ENCODE peak calls at places on chromosome 14, in ten cellular contexts. P is cardiac muscle cell; I is stimulated activated CD4-positive, alpha-beta T cell treated with anti-CD3 and anti-CD28 coated beads, Interleukin-4, amount 100 ng/mL, for 4 hours; G is right cardiac atrium; C is sigmoid colon; X is GM23248; S is CD4-positive, alpha-beta T cell; D is fibroblast of the aortic adventitia; T is COR-L47; K is activated gamma-delta T cell treated with Interleukin-2 at 50 U/mL for 16 hours. Z is an unnamed sample.

GRCh38 chr14:57212919-57213318 is 55.8 kb downstream of the EXOC5 start:
- DNase-seq in P (no peak), I (no peak), G (no peak), C (no peak), X (no peak), S (no peak), D (no peak), T (no peak), K (no peak), Z (no peak)

GRCh38 chr14:24959791-24960331 is 90.1 kb downstream of the STXBP6 start:
- DNase-seq in P (no peak), I (no peak), G (no peak), C (no peak), X (no peak), S (no peak), D (peak), T (no peak), K (no peak), Z (no peak)

GRCh38 chr14:91890291-91890749 is 23.0 kb upstream of the TC2N start:
- DNase-seq in P (peak), I (no peak), G (peak), C (peak), X (no peak), S (no peak), D (peak), T (no peak), K (no peak), Z (peak)

GRCh38 chr14:25394356-25394755 is 344.4 kb upstream of the STXBP6 start:
- DNase-seq in P (no peak), I (no peak), G (peak), C (no peak), X (no peak), S (no peak), D (no peak), T (peak), K (no peak), Z (no peak)

GRCh38 chr14:44529026-44529425 is 21.9 kb upstream of the FSCB start:
- DNase-seq in P (peak), I (no peak), G (no peak), C (no peak), X (no peak), S (no peak), D (peak), T (no peak), K (no peak), Z (no peak)

GRCh38 chr14:24196071-24197061 is 1.1 kb upstream of the TM9SF1 start:
- DNase-seq in P (peak), I (no peak), G (no peak), C (no peak), X (peak), S (no peak), D (peak), T (no peak), K (no peak), Z (no peak)

GRCh38 chr14:64703393-64704144 is 655 bp upstream of the PLEKHG3 start:
- DNase-seq in P (peak), I (no peak), G (no peak), C (peak), X (peak), S (no peak), D (peak), T (peak), K (no peak), Z (no peak)

GRCh38 chr14:59882957-59883356 is 12.4 kb upstream of the RTN1 start:
- DNase-seq in P (no peak), I (no peak), G (no peak), C (no peak), X (peak), S (no peak), D (no peak), T (no peak), K (no peak), Z (no peak)

GRCh38 chr14:77032854-77033621 is 4.5 kb upstream of the IRF2BPL start:
- DNase-seq in P (peak), I (peak), G (peak), C (peak), X (peak), S (peak), D (peak), T (peak), K (peak), Z (peak)

GRCh38 chr14:90060312-90060964 is 1.4 kb upstream of the KCNK13 start:
- DNase-seq in P (peak), I (peak), G (peak), C (no peak), X (peak), S (peak), D (peak), T (peak), K (no peak), Z (peak)

GRCh38 chr14:35506927-35507326 is 27.0 kb upstream of the INSM2 start:
- DNase-seq in P (peak), I (no peak), G (no peak), C (no peak), X (peak), S (no peak), D (peak), T (no peak), K (no peak), Z (no peak)

GRCh38 chr14:104690266-104690711 is 871 bp downstream of the INF2 start:
- DNase-seq in P (no peak), I (no peak), G (peak), C (no peak), X (peak), S (no peak), D (no peak), T (no peak), K (no peak), Z (peak)

GRCh38 chr14:89337912-89338311 is 79.1 kb downstream of the FOXN3 start:
- DNase-seq in P (peak), I (no peak), G (peak), C (peak), X (peak), S (no peak), D (peak), T (no peak), K (no peak), Z (no peak)

GRCh38 chr14:46399049-46399448 is 252.5 kb downstream of the RPL10L start:
- DNase-seq in P (no peak), I (no peak), G (no peak), C (no peak), X (no peak), S (no peak), D (no peak), T (no peak), K (no peak), Z (no peak)

GRCh38 chr14:67926821-67927220 is 107.2 kb downstream of the RAD51B start:
- DNase-seq in P (no peak), I (no peak), G (no peak), C (no peak), X (peak), S (no peak), D (no peak), T (no peak), K (no peak), Z (no peak)

GRCh38 chr14:73471582-73472181 is 13.3 kb upstream of the NUMB start:
- DNase-seq in P (no peak), I (no peak), G (no peak), C (no peak), X (no peak), S (no peak), D (no peak), T (no peak), K (no peak), Z (no peak)

GRCh38 chr14:61380984-61381383 is 59.6 kb downstream of the PRKCH start:
- DNase-seq in P (no peak), I (no peak), G (no peak), C (no peak), X (no peak), S (no peak), D (no peak), T (no peak), K (no peak), Z (no peak)